ENCODE peak calls at places on chromosome 17, in eight cellular contexts. Z, L, F, G, O, E, X and N are unnamed samples.
A peak's percentile ranks its signal among the peaks of the same experiment; 100 is the strongest.

GRCh38 chr17:44318077-44318892 is 6.3 kb downstream of the SLC25A39 start:
- DNase-seq in Z (no peak), L (no peak), F (no peak), G (no peak), O (no peak), E (no peak), X (no peak), N (no peak)

GRCh38 chr17:75889454-75889853 is 7.3 kb downstream of the TRIM65 start:
- DNase-seq in Z (no peak), L (no peak), F (no peak), G (no peak), O (no peak), E (no peak), X (no peak), N (no peak)

GRCh38 chr17:70168979-70169706 is at the start of gene KCNJ2:
- DNase-seq in Z (peak; percentile 9), L (peak; percentile 90), F (peak; percentile 62), G (peak; percentile 88), O (peak; percentile 77), E (peak; percentile 80), X (peak; percentile 86), N (peak; percentile 90)

GRCh38 chr17:37067555-37068111 is 118.9 kb downstream of the AATF start:
- DNase-seq in Z (no peak), L (peak; percentile 72), F (peak; percentile 54), G (peak; percentile 63), O (peak; percentile 51), E (peak; percentile 28), X (peak; percentile 93), N (peak; percentile 73)

GRCh38 chr17:48543854-48544355 is 1.0 kb downstream of the HOXB2 start:
- DNase-seq in Z (no peak), L (no peak), F (no peak), G (no peak), O (no peak), E (no peak), X (no peak), N (no peak)

GRCh38 chr17:31743767-31744166 is 115.3 kb downstream of the COPRS start:
- DNase-seq in Z (no peak), L (no peak), F (peak; percentile 42), G (no peak), O (no peak), E (no peak), X (no peak), N (no peak)

GRCh38 chr17:73592531-73592961 is 51.7 kb downstream of the SDK2 start:
- DNase-seq in Z (no peak), L (no peak), F (no peak), G (no peak), O (no peak), E (no peak), X (no peak), N (no peak)

GRCh38 chr17:30224419-30224960 is 11.0 kb downstream of the SLC6A4 start:
- DNase-seq in Z (no peak), L (no peak), F (no peak), G (no peak), O (no peak), E (no peak), X (no peak), N (no peak)

GRCh38 chr17:48347203-48347602 is 82.8 kb downstream of the SKAP1 start:
- DNase-seq in Z (no peak), L (no peak), F (no peak), G (no peak), O (no peak), E (no peak), X (no peak), N (no peak)

GRCh38 chr17:71472809-71473789 is 647.7 kb upstream of the SOX9 start:
- DNase-seq in Z (no peak), L (no peak), F (peak; percentile 49), G (no peak), O (peak; percentile 8), E (no peak), X (peak; percentile 13), N (peak; percentile 37)

GRCh38 chr17:17719966-17720543 is 38.8 kb downstream of the RAI1 start:
- DNase-seq in Z (no peak), L (no peak), F (no peak), G (no peak), O (no peak), E (no peak), X (no peak), N (no peak)

GRCh38 chr17:78357177-78357586 is 2.7 kb downstream of the SOCS3 start:
- DNase-seq in Z (no peak), L (peak; percentile 72), F (peak; percentile 70), G (no peak), O (peak; percentile 22), E (no peak), X (peak; percentile 76), N (no peak)

GRCh38 chr17:17681744-17682292 is 560 bp downstream of the RAI1 start:
- DNase-seq in Z (no peak), L (peak; percentile 55), F (no peak), G (peak; percentile 80), O (peak; percentile 62), E (no peak), X (peak; percentile 61), N (peak; percentile 38)

GRCh38 chr17:48577946-48578615 is at the start of gene HOXB4:
- DNase-seq in Z (peak; percentile 64), L (peak; percentile 80), F (peak; percentile 78), G (no peak), O (peak; percentile 95), E (peak; percentile 76), X (peak; percentile 85), N (no peak)

GRCh38 chr17:50426814-50427787 is 1.1 kb downstream of the ACSF2 start:
- DNase-seq in Z (no peak), L (peak; percentile 27), F (no peak), G (peak; percentile 52), O (peak; percentile 71), E (peak; percentile 27), X (peak; percentile 50), N (peak; percentile 49)

GRCh38 chr17:77203846-77204245 is 63.1 kb downstream of the SEC14L1 start:
- DNase-seq in Z (no peak), L (no peak), F (no peak), G (no peak), O (no peak), E (no peak), X (no peak), N (no peak)

GRCh38 chr17:68378202-68379149 is 78.8 kb downstream of the WIPI1 start:
- DNase-seq in Z (peak; percentile 89), L (peak; percentile 99), F (peak; percentile 80), G (peak; percentile 96), O (no peak), E (peak; percentile 98), X (peak; percentile 97), N (no peak)

GRCh38 chr17:1931759-1932579 is 93.2 kb downstream of the RTN4RL1 start:
- DNase-seq in Z (no peak), L (peak; percentile 39), F (peak; percentile 29), G (peak; percentile 59), O (no peak), E (no peak), X (no peak), N (no peak)

GRCh38 chr17:2138318-2138717 is 83.4 kb downstream of the HIC1 start:
- DNase-seq in Z (no peak), L (no peak), F (no peak), G (no peak), O (peak; percentile 44), E (no peak), X (peak; percentile 21), N (peak; percentile 57)

GRCh38 chr17:78664476-78665384 is 87.5 kb upstream of the DNAH17 start:
- DNase-seq in Z (no peak), L (no peak), F (no peak), G (no peak), O (peak; percentile 13), E (no peak), X (no peak), N (no peak)

GRCh38 chr17:64775701-64776570 is 113.8 kb upstream of the SMURF2 start:
- DNase-seq in Z (no peak), L (no peak), F (no peak), G (no peak), O (no peak), E (no peak), X (no peak), N (no peak)

GRCh38 chr17:45648642-45649041 is 135.5 kb upstream of the CRHR1 start:
- DNase-seq in Z (no peak), L (no peak), F (no peak), G (no peak), O (peak; percentile 24), E (no peak), X (no peak), N (no peak)
- TF ChIP-seq CTCF in Z (no peak), L (no peak), F (no peak), G (no peak), O (peak; percentile 46), E (no peak), X (no peak), N (no peak)

GRCh38 chr17:80331820-80332219 is 71.2 kb downstream of the RNF213 start:
- DNase-seq in Z (no peak), L (no peak), F (no peak), G (peak; percentile 10), O (no peak), E (no peak), X (no peak), N (no peak)

GRCh38 chr17:80339731-80340456 is 75.1 kb upstream of the ENDOV start:
- DNase-seq in Z (no peak), L (no peak), F (no peak), G (peak; percentile 33), O (no peak), E (no peak), X (no peak), N (no peak)

GRCh38 chr17:80339118-80339517 is 75.8 kb upstream of the ENDOV start:
- DNase-seq in Z (no peak), L (no peak), F (no peak), G (peak; percentile 23), O (no peak), E (no peak), X (no peak), N (no peak)

GRCh38 chr17:80337195-80337895 is 76.7 kb downstream of the RNF213 start:
- DNase-seq in Z (no peak), L (no peak), F (no peak), G (peak; percentile 13), O (no peak), E (no peak), X (no peak), N (no peak)
- H3K36me3 ChIP-seq in Z (peaks cover 85% of the 10 kb centered on the region), L (peaks cover 98% of the 10 kb centered on the region), F (peaks cover 18% of the 10 kb centered on the region), G (no peaks in the 10 kb centered on the region), O (peaks cover 63% of the 10 kb centered on the region), E (peaks cover 89% of the 10 kb centered on the region), X (peaks cover 96% of the 10 kb centered on the region), N (peaks cover 8% of the 10 kb centered on the region)

GRCh38 chr17:61468263-61468907 is 16.2 kb downstream of the TBX4 start:
- DNase-seq in Z (no peak), L (no peak), F (peak; percentile 42), G (no peak), O (no peak), E (no peak), X (peak; percentile 12), N (no peak)
- H3K4me1 ChIP-seq in Z (no peaks in the 10 kb centered on the region), L (no peaks in the 10 kb centered on the region), F (no peaks in the 10 kb centered on the region), G (no peaks in the 10 kb centered on the region), O (peaks cover 2% of the 10 kb centered on the region), E (no peaks in the 10 kb centered on the region), X (peaks cover 3% of the 10 kb centered on the region), N (peaks cover 15% of the 10 kb centered on the region)

DNA sequence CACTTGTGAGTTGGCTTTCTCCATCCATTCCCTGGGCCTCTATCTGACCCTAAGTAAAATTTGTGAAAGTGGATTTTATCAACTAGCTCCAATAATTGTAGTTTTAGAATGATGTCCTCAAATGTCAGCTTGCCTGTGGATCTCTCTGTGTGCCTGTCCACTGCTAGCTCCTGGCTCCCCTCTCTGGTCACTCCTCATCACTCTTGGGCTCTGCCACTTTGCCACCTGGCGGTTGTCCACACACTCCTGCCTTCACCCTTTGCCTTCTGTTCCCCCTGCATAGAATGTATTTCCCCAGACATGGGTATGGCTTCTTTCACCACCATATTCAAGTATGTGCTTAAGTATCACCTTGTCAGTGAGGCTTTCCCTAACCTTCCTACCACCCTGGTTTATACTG is 19.8 kb downstream of the ANKFN1 start:
- DNase-seq in Z (no peak), L (no peak), F (no peak), G (no peak), O (no peak), E (no peak), X (no peak), N (no peak)
- TF ChIP-seq CTCF in Z (no peak), L (peak; percentile 15), F (no peak), G (no peak), O (no peak), E (no peak), X (no peak), N (no peak)